ENCODE peak calls at places on chromosomes 2 and 18, in six cellular contexts. S is K562, A is GM12878, P is HepG2, Z is HCT116, I is T47D. O is an unnamed sample.

GRCh38 chr2:75571730-75572430 is 11.1 kb upstream of the EVA1A start:
- DNase-seq in S (no peak), A (no peak), P (no peak), Z (no peak), I (no peak), O (no peak)

GRCh38 chr2:71829008-71829407 is 318.7 kb downstream of the CYP26B1 start:
- DNase-seq in S (no peak), A (no peak), P (no peak), Z (no peak), I (no peak), O (no peak)

GRCh38 chr2:199458017-199458805 is 472 bp upstream of the SATB2 start:
- DNase-seq in S (peak; percentile 70), A (no peak), P (no peak), Z (peak; percentile 22), I (no peak), O (no peak)

GRCh38 chr18:36195427-36196122 is 8.3 kb downstream of the MOCOS start:
- DNase-seq in S (no peak), A (no peak), P (no peak), Z (no peak), I (no peak), O (no peak)

GRCh38 chr18:48621815-48622555 is 83.2 kb downstream of the CTIF start:
- DNase-seq in S (no peak), A (no peak), P (no peak), Z (no peak), I (no peak), O (no peak)

GRCh38 chr2:457792-458430 is 170.0 kb upstream of the ALKAL2 start:
- DNase-seq in S (no peak), A (no peak), P (no peak), Z (no peak), I (no peak), O (no peak)

GRCh38 chr2:237026981-237027711 is 58.5 kb upstream of the COPS8 start:
- DNase-seq in S (peak; percentile 38), A (no peak), P (peak; percentile 45), Z (peak; percentile 29), I (peak; percentile 33), O (peak; percentile 60)

GRCh38 chr2:174007010-174007409 is 41.8 kb upstream of the SP3 start:
- DNase-seq in S (no peak), A (no peak), P (no peak), Z (no peak), I (no peak), O (no peak)

GRCh38 chr18:3966985-3967856 is 487.9 kb downstream of the DLGAP1 start:
- DNase-seq in S (no peak), A (no peak), P (no peak), Z (no peak), I (no peak), O (no peak)

GRCh38 chr2:1553671-1554295 is 140.5 kb downstream of the TPO start:
- DNase-seq in S (no peak), A (no peak), P (no peak), Z (peak; percentile 7), I (no peak), O (no peak)

GRCh38 chr2:224357098-224357901 is 44.6 kb downstream of the FAM124B start:
- DNase-seq in S (peak; percentile 52), A (peak; percentile 11), P (peak; percentile 58), Z (peak; percentile 44), I (peak; percentile 32), O (peak; percentile 68)

DNA sequence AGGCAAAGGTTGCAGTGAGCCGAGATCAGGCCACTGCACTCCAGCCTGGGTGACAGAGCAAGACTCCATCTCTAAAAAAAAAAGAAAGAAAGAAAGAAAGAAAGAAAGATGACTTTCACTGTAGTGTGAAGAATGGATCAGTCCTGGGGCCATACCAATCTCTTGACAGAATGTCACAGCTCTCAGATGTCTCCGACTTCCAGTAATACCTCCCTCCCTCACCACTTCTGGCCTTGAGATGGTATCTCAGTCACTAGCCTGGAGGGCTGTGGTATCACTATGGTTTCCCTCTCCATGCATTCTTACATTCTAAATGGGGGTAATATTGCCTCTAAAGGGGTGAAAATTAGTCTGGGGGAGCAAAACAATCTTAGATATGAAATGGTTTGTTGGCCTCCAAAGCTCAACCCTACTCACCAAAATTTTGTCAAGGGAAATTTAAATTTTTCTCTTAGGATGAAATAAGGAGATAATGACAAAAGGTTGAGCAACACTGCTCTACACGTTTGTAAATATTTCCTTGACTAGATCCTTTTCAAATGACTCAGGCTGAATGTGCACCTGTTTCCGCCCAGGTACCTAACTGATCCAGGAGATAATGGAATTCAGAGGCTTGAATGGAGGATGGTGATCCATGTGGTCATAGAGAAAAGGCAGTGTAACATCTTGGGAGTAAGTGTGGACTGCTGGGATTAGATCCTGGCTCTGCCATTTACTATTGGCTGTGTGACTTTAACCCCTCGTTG is 19.9 kb upstream of the SPRED2 start:
- DNase-seq in S (no peak), A (no peak), P (no peak), Z (no peak), I (no peak), O (no peak)
- TF ChIP-seq JUND in S (no peak), A (no peak), P (no peak), Z (no peak), I (no peak), O (no peak)

GRCh38 chr2:241686322-241686648 is 330 bp downstream of the DTYMK start:
- DNase-seq in S (no peak), A (no peak), P (no peak), Z (no peak), I (no peak), O (no peak)

GRCh38 chr2:241686649-241687425 is at the start of gene DTYMK:
- DNase-seq in S (peak; percentile 87), A (peak; percentile 74), P (peak; percentile 94), Z (peak; percentile 84), I (peak; percentile 97), O (peak; percentile 99)

GRCh38 chr2:241692448-241692847 is 5.8 kb upstream of the DTYMK start:
- DNase-seq in S (no peak), A (no peak), P (no peak), Z (no peak), I (no peak), O (no peak)

GRCh38 chr2:241689306-241689705 is 2.7 kb upstream of the DTYMK start:
- DNase-seq in S (no peak), A (no peak), P (no peak), Z (no peak), I (no peak), O (no peak)

DNA sequence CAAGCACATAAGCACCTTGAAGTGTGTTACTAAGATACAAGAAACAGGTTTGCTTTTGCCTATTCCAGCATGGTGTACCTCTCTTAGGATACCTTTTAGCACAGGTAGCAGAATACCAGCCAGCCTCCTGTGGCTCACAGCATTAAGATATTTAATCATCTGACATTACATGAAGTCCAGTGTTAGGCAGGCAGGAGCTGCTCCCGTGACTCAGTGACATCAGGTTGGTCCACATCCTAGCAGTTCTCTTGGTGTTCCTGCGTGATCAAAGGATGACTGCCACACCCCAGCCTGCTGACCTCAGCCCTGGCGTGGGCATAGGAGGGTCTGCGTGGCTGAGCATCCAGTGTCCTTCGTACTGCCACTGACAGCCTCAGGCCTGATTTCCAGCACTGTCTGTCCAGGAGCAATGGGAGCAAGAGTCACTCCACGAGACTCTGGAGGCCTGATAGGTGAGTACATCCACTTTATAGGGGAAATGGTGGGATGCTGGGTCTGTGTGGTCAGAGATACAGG is 3.6 kb upstream of the DTYMK start:
- DNase-seq in S (no peak), A (no peak), P (no peak), Z (no peak), I (no peak), O (no peak)
- TF ChIP-seq JUND in S (no peak), A (no peak), P (no peak), Z (no peak), I (no peak), O (no peak)

GRCh38 chr18:23885750-23886149 is 128.8 kb upstream of the TTC39C start:
- DNase-seq in S (no peak), A (no peak), P (no peak), Z (no peak), I (no peak), O (no peak)

GRCh38 chr18:23882616-23883276 is 131.8 kb upstream of the TTC39C start:
- DNase-seq in S (no peak), A (no peak), P (no peak), Z (no peak), I (no peak), O (no peak)

GRCh38 chr18:23883277-23883790 is 131.2 kb upstream of the TTC39C start:
- DNase-seq in S (no peak), A (no peak), P (peak; percentile 93), Z (no peak), I (no peak), O (no peak)

GRCh38 chr18:23887035-23887434 is 127.5 kb upstream of the TTC39C start:
- DNase-seq in S (no peak), A (no peak), P (no peak), Z (no peak), I (no peak), O (no peak)

DNA sequence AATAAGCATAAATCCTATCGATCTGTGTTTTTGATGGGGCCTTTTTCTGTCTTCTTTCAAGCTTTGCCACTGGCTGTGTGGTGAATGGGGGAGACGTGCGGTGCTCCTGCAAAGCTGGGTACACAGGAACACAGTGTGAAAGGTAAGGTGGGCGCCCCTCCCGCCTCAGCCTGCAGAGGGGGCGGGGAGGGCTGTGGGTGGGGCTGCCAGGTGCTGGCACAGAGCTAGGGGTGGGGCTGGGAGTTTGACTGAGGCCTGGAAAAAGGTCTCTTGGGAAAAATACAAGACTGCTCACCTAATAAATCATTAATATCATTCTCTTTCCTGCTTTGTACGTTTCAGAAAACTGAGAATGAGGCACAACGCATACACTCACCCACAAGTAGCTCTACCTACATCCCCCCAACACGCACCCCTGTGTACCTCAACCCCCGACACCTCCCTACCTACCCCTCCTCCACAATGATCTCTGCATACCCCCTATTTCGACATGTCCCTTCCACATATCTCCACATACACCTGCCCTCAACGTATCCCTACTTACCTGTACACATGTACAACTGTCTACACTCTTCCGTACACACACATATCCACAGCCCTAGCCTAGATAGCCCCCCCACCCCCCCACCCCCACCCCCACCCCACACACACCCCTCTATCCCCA is 129.7 kb upstream of the TTC39C start:
- DNase-seq in S (no peak), A (no peak), P (peak; percentile 12), Z (no peak), I (no peak), O (no peak)
- TF ChIP-seq JUND in S (no peak), A (no peak), P (no peak), Z (no peak), I (no peak), O (no peak)

DNA sequence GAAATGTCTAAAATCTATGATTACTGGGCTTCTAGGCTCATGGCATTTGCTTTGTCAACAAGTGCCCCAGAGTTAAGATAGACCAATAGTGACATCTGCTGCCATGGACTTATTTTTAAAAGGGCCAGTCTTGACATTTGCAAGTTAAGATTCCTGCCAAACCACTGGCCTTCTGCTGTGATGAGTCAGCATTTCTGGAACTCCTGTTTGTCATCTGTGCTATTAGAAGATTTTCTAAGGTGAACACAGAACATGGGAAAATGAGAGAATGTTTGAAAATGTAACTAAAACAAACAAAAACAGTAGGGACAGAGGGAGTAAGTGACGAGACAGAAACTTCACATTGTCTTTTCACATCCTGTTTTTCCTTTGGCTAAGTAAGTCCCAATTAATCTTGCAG is 93.7 kb upstream of the WDR75 start:
- DNase-seq in S (peak; percentile 25), A (peak; percentile 11), P (peak; percentile 56), Z (peak; percentile 53), I (peak; percentile 5), O (no peak)
- TF ChIP-seq JUND in S (peak; percentile 30), A (no peak), P (no peak), Z (no peak), I (no peak), O (peak; percentile 77)

DNA sequence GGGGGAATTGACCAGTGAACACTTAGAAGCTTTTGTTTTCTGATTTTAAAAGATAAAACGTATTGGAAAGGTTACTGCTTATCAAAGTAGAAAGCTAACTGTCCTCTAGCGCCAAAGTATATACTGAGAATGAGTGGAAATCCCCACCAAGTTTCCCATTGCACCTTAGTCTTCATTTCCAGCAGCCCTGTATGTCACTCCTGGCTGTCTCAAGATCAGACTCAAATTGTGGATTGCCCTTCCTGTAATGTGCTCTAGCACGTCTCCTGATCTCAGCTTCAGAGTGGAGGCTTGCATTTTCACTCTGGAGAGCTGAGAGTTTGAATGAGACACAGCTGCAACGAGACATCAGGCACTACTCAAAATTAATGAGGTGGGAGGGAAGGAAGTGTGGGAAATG is 26.6 kb downstream of the MFF start:
- DNase-seq in S (no peak), A (peak; percentile 37), P (no peak), Z (no peak), I (no peak), O (no peak)
- TF ChIP-seq JUND in S (no peak), A (no peak), P (no peak), Z (no peak), I (no peak), O (no peak)